ENCODE peak calls at places on chromosomes 5 and 9, in four cellular contexts. One of them, this sample, is unnamed.

GRCh38 chr5:146213210-146213838 is 9.9 kb downstream of the RBM27 start:
- DNase-seq in renal cortical epithelial cell: peak; percentile 55
- DNase-seq in activated CD4-positive, alpha-beta memory T cell treated with anti-CD3 and anti-CD28 coated beads, Interleukin-2, amount 10 ng/mL, durations not matched to agents 7 days and 5 days: no peak
- DNase-seq in activated CD4-positive, CD25-positive, alpha-beta regulatory T cell: no peak
- DNase-seq in this sample: peak; percentile 23

GRCh38 chr5:119343042-119343441 is 12.8 kb upstream of the TNFAIP8 start:
- DNase-seq in renal cortical epithelial cell: no peak
- DNase-seq in activated CD4-positive, CD25-positive, alpha-beta regulatory T cell: no peak
- DNase-seq in activated CD4-positive, alpha-beta memory T cell treated with anti-CD3 and anti-CD28 coated beads, Interleukin-2, amount 10 ng/mL, durations not matched to agents 7 days and 5 days: no peak
- DNase-seq in this sample: no peak

GRCh38 chr5:97986069-97986468 is 787.4 kb upstream of the RGMB start:
- DNase-seq in activated CD4-positive, CD25-positive, alpha-beta regulatory T cell: no peak
- DNase-seq in activated CD4-positive, alpha-beta memory T cell treated with anti-CD3 and anti-CD28 coated beads, Interleukin-2, amount 10 ng/mL, durations not matched to agents 7 days and 5 days: no peak
- DNase-seq in renal cortical epithelial cell: no peak
- DNase-seq in this sample: peak; percentile 25

GRCh38 chr5:157215826-157216167 is 35.2 kb downstream of the ITK start:
- DNase-seq in activated CD4-positive, alpha-beta memory T cell treated with anti-CD3 and anti-CD28 coated beads, Interleukin-2, amount 10 ng/mL, durations not matched to agents 7 days and 5 days: no peak
- DNase-seq in activated CD4-positive, CD25-positive, alpha-beta regulatory T cell: no peak
- DNase-seq in renal cortical epithelial cell: no peak
- DNase-seq in this sample: no peak

GRCh38 chr5:76678056-76678455 is 37.9 kb upstream of the F2R start:
- DNase-seq in renal cortical epithelial cell: no peak
- DNase-seq in activated CD4-positive, CD25-positive, alpha-beta regulatory T cell: no peak
- DNase-seq in activated CD4-positive, alpha-beta memory T cell treated with anti-CD3 and anti-CD28 coated beads, Interleukin-2, amount 10 ng/mL, durations not matched to agents 7 days and 5 days: no peak
- DNase-seq in this sample: no peak

GRCh38 chr5:133706732-133707430 is 94.5 kb upstream of the FSTL4 start:
- DNase-seq in renal cortical epithelial cell: no peak
- DNase-seq in activated CD4-positive, alpha-beta memory T cell treated with anti-CD3 and anti-CD28 coated beads, Interleukin-2, amount 10 ng/mL, durations not matched to agents 7 days and 5 days: no peak
- DNase-seq in activated CD4-positive, CD25-positive, alpha-beta regulatory T cell: no peak
- DNase-seq in this sample: no peak

GRCh38 chr5:140791111-140791510 is 3.5 kb upstream of the PCDHA2 start:
- DNase-seq in activated CD4-positive, alpha-beta memory T cell treated with anti-CD3 and anti-CD28 coated beads, Interleukin-2, amount 10 ng/mL, durations not matched to agents 7 days and 5 days: no peak
- DNase-seq in activated CD4-positive, CD25-positive, alpha-beta regulatory T cell: no peak
- DNase-seq in renal cortical epithelial cell: no peak
- DNase-seq in this sample: no peak

GRCh38 chr9:14315754-14316573 is 2.0 kb upstream of the NFIB start:
- DNase-seq in renal cortical epithelial cell: peak; percentile 84
- DNase-seq in activated CD4-positive, CD25-positive, alpha-beta regulatory T cell: no peak
- DNase-seq in activated CD4-positive, alpha-beta memory T cell treated with anti-CD3 and anti-CD28 coated beads, Interleukin-2, amount 10 ng/mL, durations not matched to agents 7 days and 5 days: no peak
- DNase-seq in this sample: peak; percentile 20

GRCh38 chr5:14663734-14664269 is 716 bp upstream of the OTULIN start:
- DNase-seq in activated CD4-positive, CD25-positive, alpha-beta regulatory T cell: no peak
- DNase-seq in activated CD4-positive, alpha-beta memory T cell treated with anti-CD3 and anti-CD28 coated beads, Interleukin-2, amount 10 ng/mL, durations not matched to agents 7 days and 5 days: no peak
- DNase-seq in renal cortical epithelial cell: no peak
- DNase-seq in this sample: no peak

GRCh38 chr9:96350866-96351265 is 32.6 kb downstream of the SLC35D2 start:
- DNase-seq in activated CD4-positive, alpha-beta memory T cell treated with anti-CD3 and anti-CD28 coated beads, Interleukin-2, amount 10 ng/mL, durations not matched to agents 7 days and 5 days: no peak
- DNase-seq in activated CD4-positive, CD25-positive, alpha-beta regulatory T cell: no peak
- DNase-seq in renal cortical epithelial cell: no peak
- DNase-seq in this sample: no peak

GRCh38 chr9:137269231-137269772 is 8.2 kb upstream of the TOR4A start:
- DNase-seq in renal cortical epithelial cell: peak; percentile 33
- DNase-seq in activated CD4-positive, CD25-positive, alpha-beta regulatory T cell: no peak
- DNase-seq in activated CD4-positive, alpha-beta memory T cell treated with anti-CD3 and anti-CD28 coated beads, Interleukin-2, amount 10 ng/mL, durations not matched to agents 7 days and 5 days: no peak
- DNase-seq in this sample: peak; percentile 48

GRCh38 chr5:138874771-138875628 is at the start of gene LRRTM2:
- DNase-seq in activated CD4-positive, alpha-beta memory T cell treated with anti-CD3 and anti-CD28 coated beads, Interleukin-2, amount 10 ng/mL, durations not matched to agents 7 days and 5 days: no peak
- DNase-seq in renal cortical epithelial cell: peak; percentile 38
- DNase-seq in activated CD4-positive, CD25-positive, alpha-beta regulatory T cell: no peak
- DNase-seq in this sample: peak; percentile 69

GRCh38 chr5:151805414-151806225 is 33.9 kb downstream of the G3BP1 start:
- DNase-seq in renal cortical epithelial cell: no peak
- DNase-seq in activated CD4-positive, alpha-beta memory T cell treated with anti-CD3 and anti-CD28 coated beads, Interleukin-2, amount 10 ng/mL, durations not matched to agents 7 days and 5 days: no peak
- DNase-seq in activated CD4-positive, CD25-positive, alpha-beta regulatory T cell: no peak
- DNase-seq in this sample: no peak

GRCh38 chr9:133574791-133575672 is 34.2 kb downstream of the FAM163B start:
- DNase-seq in activated CD4-positive, CD25-positive, alpha-beta regulatory T cell: no peak
- DNase-seq in renal cortical epithelial cell: no peak
- DNase-seq in activated CD4-positive, alpha-beta memory T cell treated with anti-CD3 and anti-CD28 coated beads, Interleukin-2, amount 10 ng/mL, durations not matched to agents 7 days and 5 days: no peak
- DNase-seq in this sample: no peak

GRCh38 chr5:104170906-104171305 is 608.3 kb upstream of the NUDT12 start:
- DNase-seq in renal cortical epithelial cell: no peak
- DNase-seq in activated CD4-positive, CD25-positive, alpha-beta regulatory T cell: no peak
- DNase-seq in activated CD4-positive, alpha-beta memory T cell treated with anti-CD3 and anti-CD28 coated beads, Interleukin-2, amount 10 ng/mL, durations not matched to agents 7 days and 5 days: no peak
- DNase-seq in this sample: no peak

GRCh38 chr9:109020581-109020980 is 7.3 kb upstream of the CTNNAL1 start:
- DNase-seq in activated CD4-positive, CD25-positive, alpha-beta regulatory T cell: no peak
- DNase-seq in renal cortical epithelial cell: no peak
- DNase-seq in activated CD4-positive, alpha-beta memory T cell treated with anti-CD3 and anti-CD28 coated beads, Interleukin-2, amount 10 ng/mL, durations not matched to agents 7 days and 5 days: no peak
- DNase-seq in this sample: peak; percentile 44

GRCh38 chr5:43305948-43306563 is 7.2 kb downstream of the HMGCS1 start:
- DNase-seq in renal cortical epithelial cell: peak; percentile 76
- DNase-seq in activated CD4-positive, CD25-positive, alpha-beta regulatory T cell: no peak
- DNase-seq in activated CD4-positive, alpha-beta memory T cell treated with anti-CD3 and anti-CD28 coated beads, Interleukin-2, amount 10 ng/mL, durations not matched to agents 7 days and 5 days: no peak
- DNase-seq in this sample: peak; percentile 56

GRCh38 chr5:18792145-18792544 is 1157.9 kb downstream of the TAF11L14 start:
- DNase-seq in activated CD4-positive, alpha-beta memory T cell treated with anti-CD3 and anti-CD28 coated beads, Interleukin-2, amount 10 ng/mL, durations not matched to agents 7 days and 5 days: no peak
- DNase-seq in renal cortical epithelial cell: peak; percentile 31
- DNase-seq in activated CD4-positive, CD25-positive, alpha-beta regulatory T cell: no peak
- DNase-seq in this sample: peak; percentile 99

This sample was measured in bronchial epithelial cell.